ENCODE peak calls at places on chromosomes 13 and 19, in ten cellular contexts. O is stomach, Y is HepG2, K is GM23338, T is sigmoid colon, M is HCT116, N is breast epithelium, P is transverse colon, V is upper lobe of left lung, R is SK-N-SH. U is an unnamed sample. For H3K4me1, the result is how much of the 10 kb centered on the place peaks cover.

GRCh38 chr19:789473-790052 is 7.7 kb upstream of the PTBP1 start:
- DNase-seq in O (no peak), Y (peak), K (peak), T (no peak), M (no peak), N (no peak), P (no peak), V (no peak), R (no peak), U (no peak)

GRCh38 chr13:79386125-79386822 is 19.8 kb downstream of the RBM26 start:
- DNase-seq in O (no peak), Y (no peak), K (no peak), T (no peak), M (no peak), N (no peak), P (no peak), V (no peak), R (no peak), U (no peak)

GRCh38 chr13:109989686-109990085 is 203.3 kb upstream of the IRS2 start:
- DNase-seq in O (no peak), Y (no peak), K (no peak), T (no peak), M (no peak), N (no peak), P (no peak), V (no peak), R (no peak), U (no peak)

GRCh38 chr13:112688560-112689497 is 1.0 kb upstream of the ATP11A start:
- DNase-seq in O (peak), Y (peak), K (peak), T (no peak), M (no peak), N (no peak), P (peak), V (peak), R (no peak), U (peak)

GRCh38 chr13:52158629-52159158 is 703 bp downstream of the NEK3 start:
- DNase-seq in O (no peak), Y (no peak), K (peak), T (peak), M (no peak), N (no peak), P (peak), V (peak), R (peak), U (no peak)

GRCh38 chr13:95603887-95604533 is 40.5 kb downstream of the DZIP1 start:
- DNase-seq in O (peak), Y (peak), K (no peak), T (no peak), M (no peak), N (peak), P (peak), V (peak), R (no peak), U (no peak)

GRCh38 chr13:58963321-58963720 is 1200.4 kb downstream of the DIAPH3 start:
- DNase-seq in O (no peak), Y (no peak), K (no peak), T (no peak), M (no peak), N (no peak), P (no peak), V (no peak), R (no peak), U (no peak)

GRCh38 chr19:4831351-4832340 is at the start of gene TICAM1:
- DNase-seq in O (peak), Y (no peak), K (peak), T (peak), M (no peak), N (peak), P (peak), V (peak), R (peak), U (peak)

GRCh38 chr19:38786572-38787265 is 2.3 kb upstream of the LGALS7B start:
- DNase-seq in O (no peak), Y (no peak), K (no peak), T (no peak), M (no peak), N (peak), P (no peak), V (no peak), R (no peak), U (peak)

GRCh38 chr19:42942187-42942789 is 5.3 kb upstream of the PSG7 start:
- DNase-seq in O (no peak), Y (peak), K (peak), T (no peak), M (peak), N (no peak), P (no peak), V (no peak), R (no peak), U (no peak)

DNA sequence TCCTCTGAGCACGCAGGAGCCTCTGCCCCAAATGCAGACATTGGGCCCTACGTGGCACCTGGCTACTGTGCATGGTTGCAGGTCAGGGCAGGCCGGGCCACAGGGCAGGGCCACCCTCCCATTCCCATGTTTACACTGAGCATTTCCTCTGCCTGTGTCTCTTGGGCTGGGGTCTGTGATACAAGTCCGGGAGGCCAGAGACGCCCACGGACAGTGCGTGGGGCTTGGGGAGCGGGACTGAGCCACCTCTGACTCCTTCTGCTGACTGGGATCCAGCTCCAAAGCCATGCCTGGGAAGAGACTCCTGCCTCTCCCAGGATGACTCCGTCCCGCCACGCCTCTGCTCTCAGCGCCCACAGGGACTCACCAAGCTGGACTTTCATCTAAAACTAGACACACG is 18.8 kb downstream of the GAS6 start:
- DNase-seq in O (no peak), Y (peak), K (no peak), T (no peak), M (no peak), N (no peak), P (peak), V (peak), R (no peak), U (peak)
- H3K4me1 ChIP-seq in O (under half), Y (under half), K (under half), T (under half), M (under half), N (under half), P (under half), V (under half), R (under half), U (under half)

DNA sequence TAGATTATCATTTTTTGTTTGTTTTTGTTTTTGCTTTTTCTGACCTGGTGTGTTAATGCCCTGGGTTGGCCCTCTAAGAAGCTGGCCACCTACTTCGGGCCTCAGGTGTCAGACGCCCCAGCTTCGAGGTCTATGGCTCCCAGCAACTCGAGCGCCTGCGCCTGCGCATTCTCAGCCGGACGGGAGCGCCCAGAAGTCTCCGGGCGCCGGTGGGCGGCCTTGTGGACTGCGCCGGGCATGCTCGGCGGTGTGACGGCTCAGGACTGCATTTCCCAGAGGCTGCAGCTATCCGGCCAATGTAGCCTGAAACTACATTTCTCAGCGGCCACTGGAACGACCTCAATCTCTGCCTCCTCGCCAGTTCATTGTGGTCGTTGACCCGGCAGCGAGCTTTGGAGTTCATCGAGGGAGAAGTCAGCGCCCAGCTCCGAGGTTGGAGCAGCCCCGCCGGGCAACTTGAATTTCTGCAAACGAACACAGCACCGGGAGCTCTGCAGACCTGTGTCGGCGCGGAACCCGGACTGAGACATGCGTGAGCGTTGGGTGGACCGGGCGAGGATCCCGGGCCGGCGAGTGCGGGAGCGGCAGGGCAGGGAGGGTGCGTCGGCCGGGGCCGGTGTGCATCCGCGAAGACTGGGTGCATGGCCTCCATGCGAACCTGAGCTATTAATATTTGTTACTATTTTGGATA is at the start of gene ZNF30:
- DNase-seq in O (peak), Y (peak), K (peak), T (peak), M (peak), N (peak), P (peak), V (peak), R (peak), U (peak)
- TF ChIP-seq POLR2AphosphoS5 in O (peak), Y (peak), K (peak), T (peak), M (peak), N (no peak), P (peak), V (peak), R (peak), U (peak)

DNA sequence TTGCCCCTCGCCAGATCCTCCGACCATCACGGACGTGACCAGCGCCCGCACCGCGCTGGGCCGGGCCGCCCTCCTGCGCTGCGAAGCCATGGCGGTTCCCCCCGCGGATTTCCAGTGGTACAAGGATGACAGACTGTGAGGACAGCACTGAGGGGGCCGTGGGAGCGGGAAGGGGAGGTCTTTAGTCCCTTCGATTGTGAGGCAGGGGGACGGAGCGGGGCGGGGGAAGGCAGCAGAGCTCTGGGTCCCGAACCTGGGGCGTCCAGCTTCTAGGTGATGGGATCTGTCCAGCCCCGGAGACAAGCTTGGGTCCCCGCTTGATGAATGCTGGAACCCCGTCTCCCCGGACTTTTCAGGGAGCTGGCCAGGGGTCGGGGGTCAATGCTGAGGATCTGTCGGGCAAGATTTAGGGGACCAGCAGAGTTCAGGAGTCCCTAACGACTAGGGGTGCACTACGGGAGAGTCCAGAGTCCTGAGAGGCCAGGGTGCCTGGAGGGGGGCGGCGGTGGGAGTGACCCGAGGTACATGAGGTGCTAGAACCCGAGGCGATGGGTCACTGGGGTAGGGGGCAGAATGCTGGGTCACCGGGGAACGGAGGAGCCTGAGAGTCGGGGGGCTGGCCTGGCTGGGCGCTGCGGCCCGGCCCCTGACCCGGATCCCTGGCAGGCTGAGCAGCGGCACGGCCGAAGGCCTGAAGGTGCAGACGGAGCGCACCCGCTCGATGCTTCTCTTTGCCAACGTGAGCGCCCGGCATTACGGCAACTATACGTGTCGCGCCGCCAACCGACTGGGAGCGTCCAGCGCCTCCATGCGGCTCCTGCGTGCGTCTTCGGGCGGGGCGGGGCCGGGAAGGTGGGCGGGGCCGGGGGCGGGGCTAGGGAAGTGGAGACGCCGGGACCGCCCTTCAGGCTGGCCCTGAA is 14.6 kb downstream of the VSIG10L start:
- DNase-seq in O (peak), Y (peak), K (peak), T (no peak), M (no peak), N (no peak), P (peak), V (peak), R (no peak), U (peak)
- H3K4me3 ChIP-seq in O (peak), Y (peak), K (peak), T (no peak), M (peak), N (no peak), P (peak), V (peak), R (no peak), U (no peak)

GRCh38 chr19:46932346-46932745 is 71.5 kb downstream of the ARHGAP35 start:
- DNase-seq in O (no peak), Y (no peak), K (no peak), T (no peak), M (no peak), N (no peak), P (no peak), V (no peak), R (no peak), U (no peak)
- H3K4me1 ChIP-seq in O (under half), Y (under half), K (under half), T (half or more), M (under half), N (under half), P (under half), V (under half), R (half or more), U (under half)

GRCh38 chr19:10726268-10726667 is 8.4 kb downstream of the DNM2 start:
- DNase-seq in O (peak), Y (no peak), K (no peak), T (no peak), M (no peak), N (no peak), P (no peak), V (peak), R (no peak), U (no peak)
- TF ChIP-seq POLR2AphosphoS5 in O (no peak), Y (no peak), K (no peak), T (no peak), M (no peak), N (no peak), P (no peak), V (no peak), R (no peak), U (no peak)

U was measured in spleen.